ENCODE peak calls at places on chromosomes 7 and 10, in seven cellular contexts. V is RCC 7860, X is IMR-90, K is NCI-H2171, A is C1 segment of cervical spinal cord, O is NCI-H2081, H is ACHN. B is an unnamed sample.

GRCh38 chr10:43824934-43825333 is 176.3 kb upstream of the ZNF32 start:
- DNase-seq in V (no peak), X (peak; percentile 48), K (no peak), A (no peak), O (no peak), H (no peak), B (no peak)

GRCh38 chr7:17009007-17009719 is 127.4 kb upstream of the AGR3 start:
- DNase-seq in V (no peak), X (peak; percentile 45), K (no peak), A (no peak), O (peak; percentile 21), H (peak; percentile 60), B (no peak)

GRCh38 chr7:28481131-28481926 is 69.0 kb downstream of the CREB5 start:
- DNase-seq in V (no peak), X (peak; percentile 65), K (no peak), A (no peak), O (no peak), H (no peak), B (no peak)

GRCh38 chr7:28052933-28053332 is 127.7 kb downstream of the JAZF1 start:
- DNase-seq in V (peak; percentile 67), X (peak; percentile 82), K (no peak), A (no peak), O (no peak), H (peak; percentile 37), B (no peak)

GRCh38 chr10:101216207-101216607 is 13.1 kb downstream of the LBX1 start:
- DNase-seq in V (no peak), X (no peak), K (no peak), A (no peak), O (no peak), H (no peak), B (no peak)

GRCh38 chr10:23829556-23829955 is 379.4 kb upstream of the KIAA1217 start:
- DNase-seq in V (no peak), X (no peak), K (no peak), A (no peak), O (no peak), H (no peak), B (no peak)

GRCh38 chr10:76080406-76080805 is 649.0 kb downstream of the LRMDA start:
- DNase-seq in V (peak; percentile 49), X (peak; percentile 83), K (no peak), A (no peak), O (no peak), H (no peak), B (peak; percentile 64)

GRCh38 chr7:29609162-29610030 is 45.8 kb downstream of the PRR15 start:
- DNase-seq in V (peak; percentile 16), X (no peak), K (no peak), A (no peak), O (peak; percentile 62), H (peak; percentile 46), B (peak; percentile 60)

GRCh38 chr7:47332213-47332612 is 249.7 kb downstream of the TNS3 start:
- DNase-seq in V (no peak), X (no peak), K (no peak), A (no peak), O (no peak), H (no peak), B (no peak)

GRCh38 chr7:149741629-149742028 is 31.8 kb downstream of the ZNF467 start:
- DNase-seq in V (no peak), X (no peak), K (peak; percentile 50), A (peak; percentile 24), O (peak; percentile 60), H (no peak), B (no peak)

GRCh38 chr7:47420117-47420780 is 161.7 kb downstream of the TNS3 start:
- DNase-seq in V (no peak), X (no peak), K (peak; percentile 77), A (no peak), O (peak; percentile 90), H (no peak), B (no peak)

GRCh38 chr10:21693418-21693817 is 159.4 kb downstream of the MLLT10 start:
- DNase-seq in V (no peak), X (no peak), K (no peak), A (no peak), O (no peak), H (no peak), B (no peak)

GRCh38 chr7:6178273-6179029 is 94.0 kb downstream of the CYTH3 start:
- DNase-seq in V (no peak), X (no peak), K (no peak), A (no peak), O (no peak), H (no peak), B (no peak)

GRCh38 chr7:30751696-30752273 is at the start of gene INMT:
- DNase-seq in V (no peak), X (no peak), K (no peak), A (no peak), O (no peak), H (no peak), B (no peak)

GRCh38 chr10:110802090-110802489 is 69.6 kb upstream of the PDCD4 start:
- DNase-seq in V (peak; percentile 14), X (peak; percentile 81), K (no peak), A (no peak), O (no peak), H (peak; percentile 56), B (no peak)

GRCh38 chr7:7176421-7177043 is 5.8 kb upstream of the C1GALT1 start:
- DNase-seq in V (peak; percentile 85), X (peak; percentile 91), K (no peak), A (no peak), O (no peak), H (peak; percentile 95), B (peak; percentile 69)

GRCh38 chr7:76303829-76304505 is 1.5 kb downstream of the HSPB1 start:
- DNase-seq in V (peak; percentile 59), X (peak; percentile 50), K (no peak), A (no peak), O (peak; percentile 56), H (peak; percentile 60), B (no peak)

GRCh38 chr10:15433850-15434537 is 62.9 kb upstream of the FAM171A1 start:
- DNase-seq in V (peak; percentile 36), X (peak; percentile 46), K (peak; percentile 22), A (peak; percentile 9), O (peak; percentile 41), H (peak; percentile 48), B (peak; percentile 63)

GRCh38 chr10:68957654-68958053 is 1.7 kb downstream of the DDX21 start:
- DNase-seq in V (no peak), X (no peak), K (no peak), A (no peak), O (no peak), H (no peak), B (no peak)

GRCh38 chr10:123582084-123582989 is 83.8 kb upstream of the GPR26 start:
- DNase-seq in V (peak; percentile 31), X (peak; percentile 45), K (peak; percentile 40), A (peak; percentile 35), O (peak; percentile 34), H (peak; percentile 74), B (peak; percentile 41)

GRCh38 chr7:92634924-92635519 is 44.8 kb upstream of the FAM133B start:
- DNase-seq in V (peak; percentile 95), X (peak; percentile 90), K (no peak), A (no peak), O (no peak), H (peak; percentile 84), B (peak; percentile 84)

GRCh38 chr10:126972622-126973414 is 67.6 kb downstream of the DOCK1 start:
- DNase-seq in V (peak; percentile 85), X (peak; percentile 97), K (no peak), A (no peak), O (no peak), H (peak; percentile 97), B (peak; percentile 93)

GRCh38 chr10:94205370-94205930 is 157.3 kb downstream of the NOC3L start:
- DNase-seq in V (no peak), X (peak; percentile 42), K (peak; percentile 43), A (no peak), O (peak; percentile 3), H (no peak), B (no peak)

GRCh38 chr10:85916999-85917573 is 449.5 kb downstream of the GRID1 start:
- DNase-seq in V (no peak), X (no peak), K (peak; percentile 55), A (no peak), O (peak; percentile 91), H (peak; percentile 9), B (peak; percentile 20)

GRCh38 chr7:94382746-94383145 is 11.9 kb upstream of the COL1A2 start:
- DNase-seq in V (peak; percentile 52), X (no peak), K (no peak), A (no peak), O (no peak), H (no peak), B (no peak)

GRCh38 chr7:108045154-108045553 is 42.2 kb upstream of the LAMB1 start:
- DNase-seq in V (no peak), X (peak; percentile 67), K (no peak), A (no peak), O (no peak), H (no peak), B (no peak)

GRCh38 chr10:27742195-27742925 is 3.3 kb downstream of the MKX start:
- DNase-seq in V (peak; percentile 41), X (peak; percentile 85), K (peak; percentile 35), A (peak; percentile 22), O (peak; percentile 61), H (peak; percentile 75), B (peak; percentile 70)

GRCh38 chr10:77970869-77971803 is 44.6 kb upstream of the DLG5 start:
- DNase-seq in V (no peak), X (peak; percentile 98), K (no peak), A (no peak), O (no peak), H (no peak), B (no peak)

GRCh38 chr10:69463886-69464285 is 12.6 kb downstream of the TSPAN15 start:
- DNase-seq in V (no peak), X (no peak), K (no peak), A (no peak), O (no peak), H (no peak), B (no peak)

GRCh38 chr7:66452165-66452564 is 176.5 kb upstream of the KCTD7 start:
- DNase-seq in V (no peak), X (peak; percentile 30), K (no peak), A (no peak), O (peak; percentile 39), H (no peak), B (no peak)

GRCh38 chr7:100443096-100443840 is 7.0 kb upstream of the PPP1R35 start:
- DNase-seq in V (no peak), X (no peak), K (no peak), A (no peak), O (no peak), H (no peak), B (no peak)

GRCh38 chr10:72564596-72564995 is 61.3 kb downstream of the MICU1 start:
- DNase-seq in V (no peak), X (peak; percentile 82), K (no peak), A (no peak), O (no peak), H (no peak), B (no peak)

GRCh38 chr10:112962343-112962742 is 12.3 kb downstream of the TCF7L2 start:
- DNase-seq in V (no peak), X (no peak), K (no peak), A (no peak), O (no peak), H (no peak), B (no peak)

GRCh38 chr7:46844486-46844885 is 737.4 kb downstream of the TNS3 start:
- DNase-seq in V (no peak), X (no peak), K (no peak), A (no peak), O (no peak), H (no peak), B (no peak)

GRCh38 chr10:97703398-97704067 is 10.0 kb upstream of the MARVELD1 start:
- DNase-seq in V (no peak), X (no peak), K (no peak), A (no peak), O (no peak), H (no peak), B (no peak)

GRCh38 chr10:30970760-30971460 is 60.8 kb downstream of the ZNF438 start:
- DNase-seq in V (no peak), X (peak; percentile 31), K (no peak), A (no peak), O (no peak), H (no peak), B (no peak)

GRCh38 chr10:28177944-28178637 is 124.8 kb downstream of the MPP7 start:
- DNase-seq in V (peak; percentile 26), X (peak; percentile 40), K (no peak), A (no peak), O (no peak), H (peak; percentile 31), B (no peak)